ENCODE peak calls at places on chromosomes 6 and 20, in five cellular contexts. One of them, this sample, is unnamed.

GRCh38 chr20:18705490-18705889 is 108.1 kb upstream of the SCP2D1 start:
- DNase-seq in NCI-H460: no peak
- DNase-seq in LHCN-M2: peak
- DNase-seq in cardiac muscle cell: no peak
- DNase-seq in ureter: no peak
- DNase-seq in this sample: no peak

GRCh38 chr20:9154464-9155024 is 85.7 kb downstream of the PLCB4 start:
- DNase-seq in LHCN-M2: no peak
- DNase-seq in NCI-H460: no peak
- DNase-seq in cardiac muscle cell: no peak
- DNase-seq in ureter: no peak
- DNase-seq in this sample: no peak

GRCh38 chr20:4488407-4489339 is 233.0 kb upstream of the PRND start:
- DNase-seq in LHCN-M2: peak
- DNase-seq in NCI-H460: no peak
- DNase-seq in ureter: no peak
- DNase-seq in cardiac muscle cell: no peak
- DNase-seq in this sample: no peak

GRCh38 chr6:140082867-140083297 is 708.4 kb upstream of the CITED2 start:
- DNase-seq in LHCN-M2: peak
- DNase-seq in ureter: no peak
- DNase-seq in cardiac muscle cell: no peak
- DNase-seq in NCI-H460: no peak
- DNase-seq in this sample: no peak

GRCh38 chr6:108501559-108501958 is 59.2 kb upstream of the FOXO3 start:
- DNase-seq in NCI-H460: no peak
- DNase-seq in LHCN-M2: peak
- DNase-seq in ureter: no peak
- DNase-seq in cardiac muscle cell: no peak
- DNase-seq in this sample: no peak

GRCh38 chr6:169450097-169450496 is 196.5 kb upstream of the THBS2 start:
- DNase-seq in LHCN-M2: peak
- DNase-seq in cardiac muscle cell: no peak
- DNase-seq in NCI-H460: no peak
- DNase-seq in ureter: no peak
- DNase-seq in this sample: no peak

GRCh38 chr6:109406196-109406595 is 23.9 kb upstream of the CD164 start:
- DNase-seq in ureter: no peak
- DNase-seq in cardiac muscle cell: no peak
- DNase-seq in NCI-H460: no peak
- DNase-seq in LHCN-M2: peak
- DNase-seq in this sample: no peak

GRCh38 chr20:38825901-38826625 is 20.6 kb downstream of the PPP1R16B start:
- DNase-seq in LHCN-M2: peak
- DNase-seq in ureter: no peak
- DNase-seq in cardiac muscle cell: peak
- DNase-seq in NCI-H460: peak
- DNase-seq in this sample: peak

GRCh38 chr20:63056236-63057132 is 49.7 kb upstream of the BHLHE23 start:
- DNase-seq in cardiac muscle cell: peak
- DNase-seq in LHCN-M2: peak
- DNase-seq in NCI-H460: no peak
- DNase-seq in ureter: no peak
- DNase-seq in this sample: peak

GRCh38 chr6:43242908-43243648 is at the start of gene TTBK1:
- DNase-seq in cardiac muscle cell: no peak
- DNase-seq in ureter: no peak
- DNase-seq in NCI-H460: no peak
- DNase-seq in LHCN-M2: no peak
- DNase-seq in this sample: no peak

GRCh38 chr6:102619585-102619984 is 1226.1 kb downstream of the GRIK2 start:
- DNase-seq in NCI-H460: peak
- DNase-seq in cardiac muscle cell: peak
- DNase-seq in ureter: no peak
- DNase-seq in LHCN-M2: no peak
- DNase-seq in this sample: peak

GRCh38 chr6:72371473-72371872 is 250.4 kb upstream of the KCNQ5 start:
- DNase-seq in ureter: no peak
- DNase-seq in LHCN-M2: no peak
- DNase-seq in NCI-H460: no peak
- DNase-seq in cardiac muscle cell: no peak
- DNase-seq in this sample: peak

GRCh38 chr6:112269979-112270378 is 15.6 kb upstream of the LAMA4 start:
- DNase-seq in NCI-H460: no peak
- DNase-seq in cardiac muscle cell: no peak
- DNase-seq in LHCN-M2: no peak
- DNase-seq in ureter: no peak
- DNase-seq in this sample: no peak

GRCh38 chr6:52215787-52216186 is 28.5 kb downstream of the IL17F start:
- DNase-seq in ureter: no peak
- DNase-seq in NCI-H460: no peak
- DNase-seq in LHCN-M2: no peak
- DNase-seq in cardiac muscle cell: no peak
- DNase-seq in this sample: no peak

GRCh38 chr20:52313335-52313963 is 121.9 kb upstream of the ZFP64 start:
- DNase-seq in LHCN-M2: peak
- DNase-seq in ureter: no peak
- DNase-seq in cardiac muscle cell: peak
- DNase-seq in NCI-H460: peak
- DNase-seq in this sample: peak

GRCh38 chr20:51469578-51470520 is 72.7 kb downstream of the NFATC2 start:
- DNase-seq in cardiac muscle cell: peak
- DNase-seq in ureter: no peak
- DNase-seq in NCI-H460: no peak
- DNase-seq in LHCN-M2: no peak
- DNase-seq in this sample: peak

GRCh38 chr6:156600678-156601077 is 176.5 kb upstream of the ARID1B start:
- DNase-seq in LHCN-M2: no peak
- DNase-seq in ureter: no peak
- DNase-seq in NCI-H460: no peak
- DNase-seq in cardiac muscle cell: peak
- DNase-seq in this sample: no peak

GRCh38 chr6:6131492-6132109 is 124.9 kb upstream of the NRN1 start:
- DNase-seq in LHCN-M2: peak
- DNase-seq in NCI-H460: no peak
- DNase-seq in ureter: no peak
- DNase-seq in cardiac muscle cell: peak
- DNase-seq in this sample: no peak

GRCh38 chr6:131825946-131826345 is 18.1 kb downstream of the ENPP1 start:
- DNase-seq in cardiac muscle cell: no peak
- DNase-seq in ureter: no peak
- DNase-seq in NCI-H460: no peak
- DNase-seq in LHCN-M2: peak
- DNase-seq in this sample: peak

GRCh38 chr6:90144396-90144795 is 152.2 kb downstream of the BACH2 start:
- DNase-seq in cardiac muscle cell: no peak
- DNase-seq in NCI-H460: no peak
- DNase-seq in ureter: no peak
- DNase-seq in LHCN-M2: no peak
- DNase-seq in this sample: no peak

GRCh38 chr6:129653746-129654145 is 56.2 kb downstream of the ARHGAP18 start:
- DNase-seq in NCI-H460: no peak
- DNase-seq in LHCN-M2: no peak
- DNase-seq in cardiac muscle cell: no peak
- DNase-seq in ureter: no peak
- DNase-seq in this sample: no peak

GRCh38 chr6:35049885-35050284 is 91.3 kb downstream of the TCP11 start:
- DNase-seq in ureter: no peak
- DNase-seq in LHCN-M2: peak
- DNase-seq in cardiac muscle cell: no peak
- DNase-seq in NCI-H460: no peak
- DNase-seq in this sample: no peak

GRCh38 chr6:37314117-37314802 is 39.5 kb upstream of the RNF8 start:
- DNase-seq in NCI-H460: no peak
- DNase-seq in cardiac muscle cell: no peak
- DNase-seq in LHCN-M2: no peak
- DNase-seq in ureter: no peak
- DNase-seq in this sample: no peak

GRCh38 chr6:98384766-98385165 is 449.6 kb upstream of the POU3F2 start:
- DNase-seq in cardiac muscle cell: no peak
- DNase-seq in ureter: no peak
- DNase-seq in LHCN-M2: no peak
- DNase-seq in NCI-H460: no peak
- DNase-seq in this sample: no peak

GRCh38 chr6:158131926-158132325 is 36.1 kb downstream of the SERAC1 start:
- DNase-seq in LHCN-M2: peak
- DNase-seq in ureter: no peak
- DNase-seq in NCI-H460: peak
- DNase-seq in cardiac muscle cell: peak
- DNase-seq in this sample: peak

GRCh38 chr6:142926494-142927273 is 18.3 kb downstream of the HIVEP2 start:
- DNase-seq in cardiac muscle cell: peak
- DNase-seq in NCI-H460: peak
- DNase-seq in LHCN-M2: peak
- DNase-seq in ureter: peak
- DNase-seq in this sample: peak